ENCODE peak calls at places on chromosome X, in four cellular contexts. X is H9, K is IMR-90, P is neuronal stem cell. B is an unnamed sample.

GRCh38 chrX:110432831-110433230 is 74.2 kb downstream of the RTL9 start:
- DNase-seq in X (no peak), K (no peak), P (no peak), B (no peak)

GRCh38 chrX:72045552-72046277 is 86.0 kb downstream of the RTL5 start:
- DNase-seq in X (peak; percentile 78), K (no peak), P (no peak), B (no peak)

GRCh38 chrX:119971184-119971583 is 27.6 kb upstream of the NKAP start:
- DNase-seq in X (no peak), K (no peak), P (no peak), B (no peak)

GRCh38 chrX:75968293-75968692 is 183.2 kb upstream of the MAGEE2 start:
- DNase-seq in X (peak; percentile 45), K (no peak), P (no peak), B (no peak)

GRCh38 chrX:38985375-38985774 is 184.1 kb downstream of the MID1IP1 start:
- DNase-seq in X (no peak), K (peak; percentile 11), P (no peak), B (peak; percentile 39)

GRCh38 chrX:133290076-133290475 is 71.9 kb upstream of the TFDP3 start:
- DNase-seq in X (no peak), K (peak; percentile 7), P (no peak), B (no peak)

GRCh38 chrX:50448565-50448964 is 22.1 kb downstream of the DGKK start:
- DNase-seq in X (no peak), K (peak; percentile 1), P (no peak), B (peak; percentile 77)

GRCh38 chrX:74389016-74389415 is 32.3 kb upstream of the SLC16A2 start:
- DNase-seq in X (no peak), K (no peak), P (no peak), B (no peak)

GRCh38 chrX:72270316-72270866 is 6.7 kb downstream of the RPS4X start:
- DNase-seq in X (no peak), K (no peak), P (no peak), B (no peak)

GRCh38 chrX:134537179-134537945 is 77.4 kb downstream of the HPRT1 start:
- DNase-seq in X (no peak), K (peak; percentile 72), P (no peak), B (peak; percentile 46)

GRCh38 chrX:19443886-19444530 is 71.3 kb downstream of the MAP3K15 start:
- DNase-seq in X (no peak), K (no peak), P (no peak), B (peak; percentile 52)

GRCh38 chrX:151713859-151714258 is 2.0 kb upstream of the FATE1 start:
- DNase-seq in X (peak; percentile 55), K (no peak), P (no peak), B (peak; percentile 8)

GRCh38 chrX:40844476-40844875 is 109.1 kb upstream of the MED14 start:
- DNase-seq in X (no peak), K (peak; percentile 58), P (no peak), B (no peak)

GRCh38 chrX:39212456-39212855 is 411.2 kb downstream of the MID1IP1 start:
- DNase-seq in X (no peak), K (no peak), P (no peak), B (peak; percentile 67)

GRCh38 chrX:68646421-68646820 is 1.0 kb upstream of the STARD8 start:
- DNase-seq in X (no peak), K (no peak), P (no peak), B (no peak)

GRCh38 chrX:26286836-26287235 is 70.9 kb downstream of the MAGEB5 start:
- DNase-seq in X (no peak), K (no peak), P (no peak), B (no peak)

GRCh38 chrX:39336709-39337294 is 535.5 kb downstream of the MID1IP1 start:
- DNase-seq in X (no peak), K (no peak), P (no peak), B (no peak)

GRCh38 chrX:7514871-7515599 is 327.9 kb upstream of the VCX start:
- DNase-seq in X (no peak), K (no peak), P (no peak), B (no peak)

GRCh38 chrX:122565952-122566351 is 618.1 kb upstream of the GRIA3 start:
- DNase-seq in X (no peak), K (peak; percentile 90), P (no peak), B (peak; percentile 49)

GRCh38 chrX:74160358-74160757 is 143.6 kb upstream of the ZCCHC13 start:
- DNase-seq in X (no peak), K (no peak), P (no peak), B (no peak)

GRCh38 chrX:77422886-77423648 is 24.1 kb upstream of the FGF16 start:
- DNase-seq in X (peak; percentile 81), K (no peak), P (no peak), B (no peak)

GRCh38 chrX:68710870-68711576 is 63.6 kb downstream of the STARD8 start:
- DNase-seq in X (peak; percentile 73), K (peak; percentile 53), P (no peak), B (peak; percentile 69)

GRCh38 chrX:150036181-150036580 is 97.9 kb upstream of the EOLA2 start:
- DNase-seq in X (no peak), K (peak; percentile 70), P (no peak), B (peak; percentile 20)

GRCh38 chrX:53715336-53715924 is 28.9 kb upstream of the HUWE1 start:
- DNase-seq in X (no peak), K (no peak), P (no peak), B (no peak)

GRCh38 chrX:53795583-53795982 is 109.1 kb upstream of the HUWE1 start:
- DNase-seq in X (peak; percentile 27), K (peak; percentile 3), P (no peak), B (peak; percentile 24)

DNA sequence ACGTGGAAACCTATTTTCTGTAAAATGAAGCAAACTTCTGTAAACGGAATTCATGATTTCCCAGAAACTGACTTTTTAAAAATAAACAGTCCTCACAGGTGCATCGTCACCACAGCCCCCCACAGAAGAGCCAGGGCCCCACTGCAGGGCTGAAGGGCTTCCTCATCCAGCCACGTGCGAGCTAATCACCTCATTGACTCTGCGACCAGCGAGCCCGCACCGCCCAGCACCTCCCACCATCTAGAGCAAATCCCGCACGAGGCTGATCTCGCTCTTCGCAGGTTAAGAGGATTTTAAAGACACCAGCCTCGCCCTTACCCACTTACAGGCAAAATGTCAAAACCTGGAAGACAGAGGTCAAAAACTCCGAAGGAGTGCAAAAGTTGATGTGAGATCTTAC is 14.8 kb downstream of the PPP2R3B start:
- DNase-seq in X (no peak), K (no peak), P (no peak), B (no peak)
- H3K79me1 ChIP-seq in X (peaks cover 7% of the 10 kb centered on the region), K (no peaks in the 10 kb centered on the region), P (peaks cover 28% of the 10 kb centered on the region), B (no peaks in the 10 kb centered on the region)

DNA sequence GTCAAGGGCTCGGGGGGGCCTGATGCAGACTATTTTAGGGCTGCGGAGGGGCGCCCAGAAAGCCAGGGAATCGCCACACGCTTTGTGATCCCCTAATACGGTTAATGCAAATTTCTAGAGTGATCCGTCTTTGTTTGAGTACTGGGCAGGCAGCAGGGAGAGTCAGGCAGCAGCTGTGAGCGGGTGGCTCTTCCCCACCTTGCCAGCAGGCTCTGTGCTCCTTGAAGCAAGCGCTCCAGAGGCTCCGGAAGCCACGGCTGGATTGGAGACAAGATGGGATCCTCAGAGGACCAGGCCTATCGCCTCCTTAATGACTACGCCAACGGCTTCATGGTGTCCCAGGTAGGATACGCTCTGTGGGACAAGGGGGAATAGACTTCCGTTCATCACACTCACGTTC is at the start of gene ASMT:
- DNase-seq in X (peak; percentile 55), K (no peak), P (no peak), B (no peak)
- H2AFZ ChIP-seq in X (no peak within 1 kb of the TSS), K (no peak within 1 kb of the TSS), P (peak within 1 kb of the TSS; percentile 41), B (no peak within 1 kb of the TSS)

GRCh38 chrX:1600406-1601050 is 9.1 kb downstream of the AKAP17A start:
- DNase-seq in X (no peak), K (no peak), P (no peak), B (no peak)

GRCh38 chrX:1598876-1599790 is 7.7 kb downstream of the AKAP17A start:
- DNase-seq in X (no peak), K (no peak), P (no peak), B (no peak)

GRCh38 chrX:1598021-1598875 is 6.8 kb downstream of the AKAP17A start:
- DNase-seq in X (no peak), K (no peak), P (no peak), B (no peak)

GRCh38 chrX:1601051-1601767 is 9.8 kb downstream of the AKAP17A start:
- DNase-seq in X (no peak), K (no peak), P (no peak), B (no peak)

GRCh38 chrX:1599791-1600405 is 8.5 kb downstream of the AKAP17A start:
- DNase-seq in X (no peak), K (no peak), P (no peak), B (no peak)
- H3K79me1 ChIP-seq in X (peaks cover 9% of the 10 kb centered on the region), K (peaks cover 7% of the 10 kb centered on the region), P (peaks cover 37% of the 10 kb centered on the region), B (no peaks in the 10 kb centered on the region)

DNA sequence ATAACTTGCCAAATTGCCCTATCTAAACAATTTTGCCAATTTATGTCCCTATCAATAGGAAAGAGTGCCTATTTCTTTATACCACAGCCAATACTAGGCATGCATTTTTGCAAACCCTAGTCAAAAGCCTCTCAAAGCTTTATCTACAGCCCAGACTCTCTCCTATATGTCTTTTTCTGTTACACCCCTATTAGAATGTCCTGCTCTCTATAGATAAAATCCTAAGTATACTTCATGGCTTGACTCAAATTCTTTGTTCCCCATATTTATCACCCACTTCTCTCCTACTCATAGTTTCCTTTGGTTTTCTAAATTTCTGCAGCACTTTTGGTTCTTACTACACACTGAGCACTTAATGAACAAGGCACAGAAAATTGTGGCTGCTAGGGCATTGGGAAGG is 38.0 kb downstream of the NUP62CL start:
- DNase-seq in X (no peak), K (no peak), P (no peak), B (no peak)
- H2AFZ ChIP-seq in X (no peak overlapping the region), K (no peak overlapping the region), P (no peak overlapping the region), B (no peak overlapping the region)

GRCh38 chrX:372856-373640 is 13.7 kb downstream of the PPP2R3B start:
- DNase-seq in X (no peak), K (peak; percentile 44), P (no peak), B (no peak)

GRCh38 chrX:378443-378842 is 8.3 kb downstream of the PPP2R3B start:
- DNase-seq in X (no peak), K (no peak), P (no peak), B (no peak)

GRCh38 chrX:373641-374471 is 12.9 kb downstream of the PPP2R3B start:
- DNase-seq in X (peak; percentile 59), K (peak; percentile 27), P (peak; percentile 52), B (peak; percentile 49)

GRCh38 chrX:374566-374965 is 12.1 kb downstream of the PPP2R3B start:
- DNase-seq in X (no peak), K (peak; percentile 19), P (no peak), B (no peak)

GRCh38 chrX:375181-376036 is 11.3 kb downstream of the PPP2R3B start:
- DNase-seq in X (no peak), K (no peak), P (no peak), B (no peak)
- H3K79me1 ChIP-seq in X (no peaks in the 10 kb centered on the region), K (peaks cover 6% of the 10 kb centered on the region), P (peaks cover 20% of the 10 kb centered on the region), B (no peaks in the 10 kb centered on the region)